ENCODE peak calls at places on chromosome 20, in six cellular contexts. A, D, Y, O, J and V are unnamed samples.

GRCh38 chr20:48129319-48129973 is 344.2 kb upstream of the SULF2 start:
- DNase-seq in D (no peak), A (no peak), J (no peak), Y (no peak), O (no peak), V (no peak)

GRCh38 chr20:48791666-48792071 is 36.1 kb downstream of the PREX1 start:
- DNase-seq in O (no peak), A (peak), J (no peak), D (no peak), Y (no peak), V (no peak)

GRCh38 chr20:51509208-51509607 is 33.3 kb downstream of the NFATC2 start:
- DNase-seq in O (no peak), A (no peak), Y (no peak), D (no peak), J (no peak), V (no peak)

GRCh38 chr20:31835977-31836852 is 9.2 kb downstream of the FOXS1 start:
- DNase-seq in Y (no peak), O (peak), J (peak), D (no peak), A (no peak), V (no peak)

GRCh38 chr20:17624070-17624469 is 54.2 kb downstream of the DSTN start:
- DNase-seq in O (no peak), A (peak), Y (no peak), J (no peak), D (no peak), V (peak)

GRCh38 chr20:19867940-19868371 is 109.9 kb downstream of the RIN2 start:
- DNase-seq in O (no peak), D (no peak), J (peak), Y (no peak), A (no peak), V (no peak)

GRCh38 chr20:51600016-51600420 is 57.5 kb upstream of the NFATC2 start:
- DNase-seq in J (no peak), Y (no peak), D (no peak), O (no peak), A (no peak), V (no peak)

GRCh38 chr20:53001502-53002301 is 29.5 kb downstream of the TSHZ2 start:
- DNase-seq in D (peak), A (no peak), O (no peak), J (no peak), Y (peak), V (no peak)

GRCh38 chr20:48621256-48622078 is 206.3 kb downstream of the PREX1 start:
- DNase-seq in Y (no peak), D (no peak), J (no peak), O (peak), A (peak), V (peak)

GRCh38 chr20:31936430-31936829 is 15.4 kb downstream of the PDRG1 start:
- DNase-seq in O (no peak), Y (no peak), D (no peak), A (no peak), J (no peak), V (peak)

DNA sequence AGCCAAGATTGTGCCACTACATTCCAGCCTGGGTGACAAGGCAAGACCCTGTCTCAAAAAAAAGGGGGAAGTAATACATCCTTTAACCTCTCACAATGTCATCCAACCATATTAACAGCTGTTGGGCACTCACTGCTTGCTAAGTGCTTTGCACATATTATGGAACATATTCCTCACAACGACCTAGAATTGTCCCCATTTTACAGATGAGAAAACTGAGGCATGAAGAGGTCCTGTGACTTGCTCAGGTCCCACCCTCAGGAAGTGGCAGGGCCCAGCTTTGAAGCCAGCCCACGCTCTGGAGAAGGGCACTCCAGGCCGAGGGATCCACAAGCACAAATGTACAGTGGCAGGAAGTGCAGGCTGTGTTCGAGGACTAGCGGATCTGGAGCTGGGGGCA is 33.3 kb downstream of the BPIFB1 start:
- DNase-seq in J (no peak), D (no peak), O (no peak), Y (no peak), A (no peak), V (no peak)
- TF ChIP-seq CTCF in J (no peak), D (no peak), O (no peak), Y (no peak), A (no peak), V (no peak)

DNA sequence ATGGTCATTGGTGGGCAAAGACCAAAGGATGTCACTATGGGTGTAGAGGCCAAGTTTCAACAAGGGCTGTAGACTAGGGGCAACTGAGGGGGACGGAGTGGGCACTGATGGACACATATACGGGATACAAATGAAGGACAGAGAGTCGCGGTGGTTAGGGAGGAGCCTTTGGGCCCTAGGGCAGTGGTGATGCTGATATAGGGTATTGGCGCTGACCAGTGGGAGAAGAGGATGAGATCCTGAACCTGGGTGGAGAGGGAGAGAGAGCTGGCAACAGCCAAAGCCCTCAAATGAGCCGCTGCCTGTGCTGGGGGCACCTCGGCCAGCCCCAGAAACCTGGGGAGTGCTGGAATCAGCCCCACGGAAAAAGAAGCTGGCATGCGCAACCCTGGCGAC is 1.6 kb downstream of the CDH22 start:
- DNase-seq in J (no peak), Y (no peak), A (no peak), O (no peak), D (no peak), V (no peak)
- TF ChIP-seq CTCF in J (no peak), Y (no peak), A (no peak), O (no peak), D (no peak), V (no peak)

DNA sequence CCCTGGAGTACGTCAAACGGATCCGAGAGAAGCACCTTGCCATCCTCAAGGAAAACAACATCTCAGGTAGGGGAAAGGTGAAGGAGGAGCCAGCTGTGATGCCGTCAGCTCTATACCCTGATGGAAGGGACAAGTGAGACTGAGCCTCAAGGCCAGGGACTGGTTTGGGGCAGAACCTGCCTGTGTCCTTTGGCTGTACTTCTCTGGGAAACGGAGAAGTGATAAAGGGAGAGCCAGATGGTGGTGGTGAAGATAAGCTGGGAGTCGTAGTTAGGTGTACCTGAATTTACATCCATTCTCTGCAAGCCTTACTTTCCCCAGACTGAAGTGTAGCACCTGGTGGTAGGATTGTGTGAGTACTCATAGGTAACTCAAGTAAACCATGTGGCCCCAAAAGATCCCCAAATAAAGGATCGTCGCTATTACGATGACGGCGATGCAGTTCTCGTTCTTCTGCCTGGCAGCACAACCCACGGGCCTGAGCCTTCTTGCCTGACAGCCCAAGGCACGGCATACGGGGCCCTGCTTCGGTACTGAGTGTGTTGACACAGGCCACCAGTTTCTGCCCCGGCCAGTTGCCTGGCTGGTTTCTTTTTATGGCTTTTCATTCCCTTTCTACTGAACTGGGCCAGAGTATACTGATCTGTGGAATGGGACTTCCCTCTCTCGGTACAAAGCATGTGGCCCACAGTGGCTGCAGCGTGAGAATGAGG is 10.6 kb downstream of the PCIF1 start:
- DNase-seq in D (no peak), O (no peak), J (no peak), Y (no peak), A (no peak), V (no peak)
- TF ChIP-seq CTCF in D (no peak), O (no peak), J (no peak), Y (no peak), A (no peak), V (peak)

DNA sequence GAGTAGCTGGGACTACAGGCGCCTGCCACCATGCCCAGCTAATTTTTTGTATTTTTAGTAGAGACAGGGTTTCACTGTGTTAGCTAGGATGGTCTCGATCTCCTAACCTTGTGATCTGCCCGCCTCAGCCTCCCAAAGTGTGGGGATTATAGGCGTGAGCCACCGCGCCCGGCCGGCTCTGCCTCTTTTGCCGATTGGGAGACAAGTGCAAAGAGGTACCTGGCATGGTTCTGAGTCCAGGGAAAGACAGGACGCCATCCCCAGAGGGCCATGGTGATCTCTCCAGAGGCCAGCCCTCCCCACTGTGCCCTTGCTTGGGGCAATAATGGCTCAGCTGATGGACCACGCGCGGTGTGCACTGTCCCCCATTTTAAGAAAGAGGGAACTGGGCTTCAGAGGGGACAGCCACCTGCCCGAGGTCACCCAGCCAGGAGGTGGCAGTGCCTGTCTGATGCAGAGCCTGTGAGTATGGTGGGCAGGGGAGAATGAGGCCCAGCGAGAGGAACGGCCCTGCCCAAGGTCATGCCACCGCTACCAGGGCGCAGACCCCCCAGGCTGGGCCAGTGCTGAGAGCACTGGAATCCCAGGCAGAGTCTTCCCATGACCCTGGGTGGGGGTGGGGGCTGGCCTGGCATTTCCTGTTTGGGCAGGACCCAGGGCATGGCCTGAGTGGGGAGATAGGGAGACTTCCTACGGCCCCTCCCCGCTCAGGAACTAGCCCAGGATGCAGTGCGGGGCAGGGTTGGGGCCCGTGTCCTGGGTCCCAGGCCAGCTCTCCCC is 61.0 kb downstream of the SNAI1 start:
- DNase-seq in A (no peak), O (no peak), J (no peak), D (no peak), Y (no peak), V (no peak)
- TF ChIP-seq CTCF in A (no peak), O (no peak), J (no peak), D (no peak), Y (no peak), V (peak)